ENCODE peak calls at places on chromosomes 12 and 14, in seven cellular contexts. W, H, F, E, P, O and R are unnamed samples.

GRCh38 chr12:109331546-109331945 is 16.2 kb upstream of the MYO1H start:
- DNase-seq in H (no peak), F (no peak), P (no peak), W (no peak), O (no peak), E (no peak), R (no peak)

GRCh38 chr14:84028205-84028604 is 1501.7 kb upstream of the FLRT2 start:
- DNase-seq in F (no peak), H (no peak), O (no peak), E (no peak), P (no peak), W (no peak), R (no peak)

GRCh38 chr12:55704824-55705780 is 2.6 kb downstream of the ITGA7 start:
- DNase-seq in E (no peak), O (peak; percentile 12), P (no peak), F (no peak), H (no peak), W (no peak), R (no peak)

GRCh38 chr14:93804654-93805053 is 16.4 kb upstream of the PRIMA1 start:
- DNase-seq in F (no peak), W (no peak), P (no peak), H (no peak), E (no peak), O (no peak), R (no peak)

GRCh38 chr12:114726092-114726710 is 42.2 kb upstream of the TBX3 start:
- DNase-seq in H (no peak), O (no peak), W (no peak), P (no peak), E (no peak), F (no peak), R (no peak)

GRCh38 chr14:24080888-24081738 is 9.8 kb downstream of the CPNE6 start:
- DNase-seq in F (no peak), E (peak; percentile 59), H (peak; percentile 85), O (peak; percentile 12), W (peak; percentile 28), P (peak; percentile 20), R (peak; percentile 86)

GRCh38 chr14:58656671-58657411 is 19.1 kb downstream of the DACT1 start:
- DNase-seq in W (no peak), F (no peak), P (no peak), H (no peak), O (no peak), E (no peak), R (no peak)

GRCh38 chr12:18747960-18748359 is 10.0 kb downstream of the CAPZA3 start:
- DNase-seq in H (no peak), P (no peak), F (no peak), E (peak; percentile 34), O (peak; percentile 89), W (no peak), R (no peak)

GRCh38 chr12:6613776-6614512 is 6.8 kb upstream of the CHD4 start:
- DNase-seq in W (peak; percentile 96), P (peak; percentile 85), E (peak; percentile 77), O (peak; percentile 98), H (peak; percentile 91), F (no peak), R (peak; percentile 70)

GRCh38 chr14:33968722-33969121 is 17.8 kb upstream of the EGLN3 start:
- DNase-seq in P (no peak), F (no peak), W (peak; percentile 62), E (no peak), O (no peak), H (no peak), R (no peak)

GRCh38 chr14:33967138-33967537 is 16.3 kb upstream of the EGLN3 start:
- DNase-seq in W (no peak), F (no peak), E (no peak), P (no peak), H (no peak), O (no peak), R (no peak)

GRCh38 chr14:33966276-33966675 is 15.4 kb upstream of the EGLN3 start:
- DNase-seq in P (no peak), W (no peak), H (no peak), E (no peak), F (no peak), O (no peak), R (no peak)

GRCh38 chr14:33962016-33962415 is 11.1 kb upstream of the EGLN3 start:
- DNase-seq in F (no peak), E (no peak), P (no peak), W (no peak), O (no peak), H (no peak), R (no peak)

DNA sequence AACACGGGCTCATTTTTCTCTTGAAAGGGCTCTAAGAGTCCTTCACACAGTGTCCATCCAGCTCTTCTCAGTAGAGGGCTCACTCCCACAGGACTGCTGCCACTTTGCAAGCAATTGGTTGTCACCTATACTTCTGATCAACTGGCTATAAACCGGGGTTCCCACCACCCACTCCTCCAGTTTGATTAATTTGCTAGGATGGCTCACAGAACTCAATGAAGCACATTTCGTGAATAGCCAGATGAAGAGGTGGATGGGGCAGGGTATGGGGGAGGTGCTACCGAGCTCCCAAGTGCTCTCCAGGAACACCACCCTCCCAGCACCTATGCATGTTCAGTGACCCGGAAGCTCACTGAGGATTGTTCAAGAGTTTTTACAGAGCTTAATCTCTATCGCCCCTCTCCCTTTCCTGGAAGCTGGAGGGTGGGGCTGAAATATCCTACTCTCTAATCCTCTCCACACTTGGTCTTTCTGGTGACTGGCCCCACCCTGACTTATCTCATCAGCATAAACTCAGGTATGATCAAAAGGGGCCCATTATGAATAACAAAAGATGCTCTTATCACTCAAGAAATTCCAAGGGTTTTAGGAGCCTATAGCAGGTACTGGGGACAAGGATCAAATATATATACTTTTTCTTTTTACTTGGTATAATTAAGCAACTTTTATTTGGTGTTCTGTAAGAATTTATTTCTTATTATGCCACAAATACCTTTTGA is 13.9 kb upstream of the EGLN3 start:
- DNase-seq in E (no peak), F (no peak), O (no peak), W (no peak), P (no peak), H (no peak), R (no peak)
- TF ChIP-seq CTCF in E (peak; percentile 13), F (no peak), O (no peak), W (no peak), P (no peak), H (no peak), R (no peak)

GRCh38 chr14:76498976-76499375 is 123.0 kb downstream of the ESRRB start:
- DNase-seq in H (no peak), E (no peak), W (no peak), P (no peak), F (no peak), O (no peak), R (no peak)

GRCh38 chr14:76498536-76498935 is 122.6 kb downstream of the ESRRB start:
- DNase-seq in F (no peak), W (no peak), P (no peak), O (no peak), H (no peak), E (no peak), R (no peak)

GRCh38 chr14:76495983-76496382 is 120.0 kb downstream of the ESRRB start:
- DNase-seq in O (no peak), F (no peak), H (no peak), E (no peak), P (no peak), W (no peak), R (no peak)

GRCh38 chr14:76499399-76499798 is 123.5 kb downstream of the ESRRB start:
- DNase-seq in W (no peak), E (no peak), P (no peak), F (no peak), H (no peak), O (no peak), R (no peak)

DNA sequence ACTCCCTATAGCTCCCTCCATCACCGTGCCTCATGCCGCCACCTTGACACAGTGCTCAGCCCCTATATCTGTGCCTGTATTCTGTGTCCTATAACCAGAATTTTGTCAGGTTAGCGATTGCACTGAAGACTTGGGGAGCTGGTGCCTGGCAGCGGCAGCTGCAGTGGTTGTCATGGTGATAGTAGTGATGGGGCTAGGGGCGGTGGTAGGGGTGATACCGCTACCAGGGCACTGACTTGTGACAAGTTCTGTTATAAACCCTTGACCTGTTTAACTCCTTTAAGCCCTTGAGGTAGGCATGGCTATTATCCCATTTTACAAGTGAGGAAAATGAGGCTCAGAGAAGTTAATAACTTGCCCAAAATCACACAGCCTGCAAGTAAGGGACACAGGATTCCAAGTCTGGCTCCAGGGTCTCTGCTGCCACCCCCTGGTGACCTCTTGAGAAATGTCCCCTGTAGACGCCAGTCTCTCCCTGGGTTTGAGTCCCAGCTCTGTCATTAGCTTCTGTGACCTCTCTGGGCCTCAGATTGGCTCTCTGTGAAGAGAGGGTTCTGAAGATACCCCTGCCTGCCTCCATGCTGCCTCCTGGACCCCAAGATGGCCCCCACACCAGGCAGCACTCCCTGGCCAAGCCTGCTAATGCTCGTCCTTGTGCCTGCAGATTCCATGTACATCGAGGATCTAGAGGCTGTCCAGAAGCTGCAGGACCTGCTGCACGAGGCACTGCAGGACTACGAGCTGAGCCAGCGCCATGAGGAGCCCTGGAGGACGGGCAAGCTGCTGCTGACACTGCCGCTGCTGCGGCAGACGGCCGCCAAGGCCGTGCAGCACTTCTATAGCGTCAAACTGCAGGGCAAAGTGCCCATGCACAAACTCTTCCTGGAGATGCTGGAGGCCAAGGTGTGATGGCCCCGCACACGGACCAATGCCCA is 121.9 kb downstream of the ESRRB start:
- DNase-seq in E (peak; percentile 6), O (no peak), H (no peak), F (no peak), W (no peak), P (no peak), R (no peak)
- TF ChIP-seq CTCF in E (peak; percentile 33), O (no peak), H (no peak), F (no peak), W (no peak), P (no peak), R (no peak)

GRCh38 chr12:13959131-13959734 is 22.2 kb downstream of the GRIN2B start:
- DNase-seq in P (no peak), O (no peak), H (peak; percentile 73), W (no peak), F (no peak), E (no peak), R (no peak)

GRCh38 chr12:13964666-13965065 is 16.7 kb downstream of the GRIN2B start:
- DNase-seq in E (no peak), P (no peak), W (no peak), H (no peak), F (no peak), O (no peak), R (no peak)

GRCh38 chr12:13957576-13957975 is 23.8 kb downstream of the GRIN2B start:
- DNase-seq in O (no peak), H (no peak), F (no peak), W (no peak), E (no peak), P (no peak), R (no peak)

GRCh38 chr12:13961983-13962382 is 19.4 kb downstream of the GRIN2B start:
- DNase-seq in E (no peak), W (no peak), P (no peak), F (no peak), O (no peak), H (no peak), R (no peak)

GRCh38 chr12:13962699-13963098 is 18.7 kb downstream of the GRIN2B start:
- DNase-seq in W (no peak), F (no peak), E (peak; percentile 18), H (no peak), O (no peak), P (no peak), R (no peak)
- TF ChIP-seq CTCF in W (no peak), F (peak; percentile 60), E (peak; percentile 42), H (no peak), O (no peak), P (peak; percentile 56), R (no peak)

DNA sequence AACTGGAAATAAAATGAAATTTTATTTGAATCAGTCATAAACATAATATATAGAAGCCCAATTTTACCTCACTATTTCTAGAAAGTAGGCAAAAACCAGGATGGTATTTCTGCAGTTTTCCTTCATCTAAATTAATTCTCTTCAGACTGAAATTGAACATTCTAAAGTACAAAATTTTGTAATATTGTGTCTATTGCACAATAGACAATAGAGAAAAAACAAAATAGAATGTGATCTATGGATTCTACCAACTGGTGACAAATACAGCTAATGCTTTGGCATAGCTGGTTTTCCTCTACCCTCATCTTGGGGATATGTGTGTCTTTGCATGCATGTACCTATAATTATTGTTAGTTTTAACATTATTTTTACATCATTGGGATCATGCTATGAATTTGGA is 8.5 kb upstream of the PTPRR start:
- DNase-seq in O (no peak), H (no peak), W (no peak), E (no peak), P (no peak), F (no peak), R (no peak)
- TF ChIP-seq CTCF in O (no peak), H (no peak), W (no peak), E (no peak), P (no peak), F (no peak), R (no peak)